ENCODE peak calls at places on chromosomes 11 and 22, in six cellular contexts. L is right lobe of liver, S is GM23338, H is MM.1S, J is NT2/D1, F is colonic mucosa. Z is an unnamed sample. For H3K4me1, the result is how much of the 10 kb centered on the place peaks cover.

GRCh38 chr11:94757037-94757681 is 11.0 kb upstream of the AMOTL1 start:
- DNase-seq in L (no peak), F (no peak), S (no peak), J (no peak), H (no peak), Z (no peak)

GRCh38 chr11:94379619-94380018 is 21.6 kb downstream of the GPR83 start:
- DNase-seq in J (no peak), H (no peak), L (no peak), S (no peak), F (no peak), Z (no peak)

GRCh38 chr11:1373536-1374214 is 16.1 kb upstream of the BRSK2 start:
- DNase-seq in L (no peak), H (no peak), F (no peak), S (no peak), J (no peak), Z (no peak)

GRCh38 chr11:2555376-2555775 is 110.6 kb downstream of the KCNQ1 start:
- DNase-seq in J (no peak), S (no peak), H (no peak), F (no peak), L (peak), Z (no peak)

GRCh38 chr11:131885371-131885770 is 515.0 kb downstream of the NTM start:
- DNase-seq in L (no peak), J (no peak), S (no peak), H (no peak), F (no peak), Z (no peak)

GRCh38 chr11:67401495-67402191 is at the start of gene PPP1CA:
- DNase-seq in H (peak), F (peak), J (peak), L (peak), S (peak), Z (peak)

GRCh38 chr11:30150425-30150824 is 80.4 kb upstream of the FSHB start:
- DNase-seq in H (no peak), J (no peak), L (no peak), S (no peak), F (no peak), Z (no peak)

GRCh38 chr11:132114185-132114584 is 743.8 kb downstream of the NTM start:
- DNase-seq in F (no peak), H (peak), S (peak), J (no peak), L (no peak), Z (no peak)

GRCh38 chr11:46674463-46675287 is 25.7 kb downstream of the ARHGAP1 start:
- DNase-seq in L (peak), S (peak), H (no peak), J (peak), F (peak), Z (no peak)

GRCh38 chr22:27804683-27805297 is 3.2 kb upstream of the MN1 start:
- DNase-seq in J (no peak), H (peak), L (peak), S (peak), F (peak), Z (no peak)

GRCh38 chr11:93287434-93287833 is 43.1 kb upstream of the DEUP1 start:
- DNase-seq in H (no peak), F (no peak), S (no peak), J (no peak), L (no peak), Z (no peak)

GRCh38 chr11:24513837-24514594 is 17.2 kb downstream of the LUZP2 start:
- DNase-seq in S (no peak), H (no peak), J (no peak), F (no peak), L (no peak), Z (no peak)

GRCh38 chr11:86459682-86460460 is 85.2 kb downstream of the CCDC81 start:
- DNase-seq in S (peak), F (no peak), H (no peak), J (peak), L (no peak), Z (no peak)

GRCh38 chr11:106208795-106209194 is 131.3 kb downstream of the AASDHPPT start:
- DNase-seq in J (no peak), L (no peak), H (no peak), S (no peak), F (no peak), Z (no peak)

GRCh38 chr11:65891180-65892136 is 985 bp downstream of the CCDC85B start:
- DNase-seq in H (no peak), S (peak), J (peak), F (no peak), L (no peak), Z (no peak)

GRCh38 chr11:65743928-65744698 is 23.5 kb upstream of the RNASEH2C start:
- DNase-seq in J (peak), L (no peak), S (peak), H (peak), F (peak), Z (peak)

GRCh38 chr22:50696799-50697561 is 24.4 kb downstream of the SHANK3 start:
- DNase-seq in L (peak), H (no peak), F (no peak), S (peak), J (no peak), Z (no peak)

GRCh38 chr11:125933030-125933813 is 12.6 kb upstream of the VSIG10L2 start:
- DNase-seq in H (no peak), S (peak), L (no peak), F (no peak), J (peak), Z (no peak)

GRCh38 chr11:130369141-130369691 is 54.5 kb upstream of the ZBTB44 start:
- DNase-seq in F (no peak), J (no peak), S (peak), H (no peak), L (no peak), Z (no peak)

GRCh38 chr22:22955866-22956535 is 68.4 kb downstream of the IGLL5 start:
- DNase-seq in S (peak), L (no peak), F (peak), H (peak), J (peak), Z (peak)

GRCh38 chr11:78476066-78476465 is 58.4 kb upstream of the GAB2 start:
- DNase-seq in J (no peak), L (no peak), S (no peak), H (no peak), F (no peak), Z (no peak)

GRCh38 chr22:41380993-41381328 is 781 bp upstream of the TEF start:
- DNase-seq in S (no peak), H (no peak), J (no peak), L (no peak), F (peak), Z (no peak)

GRCh38 chr22:47463220-47463619 is 700.8 kb downstream of the TBC1D22A start:
- DNase-seq in L (no peak), F (no peak), S (no peak), J (no peak), H (no peak), Z (no peak)

GRCh38 chr11:77039491-77040400 is 5.5 kb downstream of the B3GNT6 start:
- DNase-seq in F (peak), H (no peak), L (no peak), S (peak), J (peak), Z (peak)

GRCh38 chr22:49703391-49703926 is 124.2 kb downstream of the BRD1 start:
- DNase-seq in F (no peak), S (no peak), L (no peak), H (no peak), J (no peak), Z (no peak)

GRCh38 chr22:43826142-43827093 is 14.3 kb upstream of the EFCAB6 start:
- DNase-seq in F (no peak), L (peak), J (no peak), S (no peak), H (peak), Z (no peak)

GRCh38 chr22:32793604-32794003 is 7.9 kb upstream of the TIMP3 start:
- DNase-seq in S (no peak), J (no peak), L (no peak), F (no peak), H (no peak), Z (no peak)

GRCh38 chr11:36222755-36223635 is 66.2 kb downstream of the COMMD9 start:
- DNase-seq in F (peak), S (no peak), H (no peak), J (no peak), L (no peak), Z (no peak)

GRCh38 chr11:102469196-102469821 is 16.7 kb upstream of the TMEM123 start:
- DNase-seq in H (peak), S (no peak), F (no peak), J (no peak), L (no peak), Z (no peak)

GRCh38 chr11:1131033-1131911 is 26.5 kb upstream of the MUC5AC start:
- DNase-seq in F (no peak), H (no peak), S (peak), J (no peak), L (peak), Z (no peak)

GRCh38 chr22:41369837-41370236 is 11.9 kb upstream of the TEF start:
- DNase-seq in L (no peak), J (no peak), H (no peak), S (no peak), F (no peak), Z (no peak)

GRCh38 chr22:49726701-49727101 is 101.0 kb downstream of the BRD1 start:
- DNase-seq in H (no peak), L (no peak), F (no peak), S (no peak), J (no peak), Z (no peak)

GRCh38 chr11:58829736-58830135 is 14.8 kb downstream of the GLYATL2 start:
- DNase-seq in S (no peak), H (no peak), L (no peak), F (no peak), J (no peak), Z (no peak)

GRCh38 chr22:30270841-30271240 is 4.2 kb upstream of the OSM start:
- DNase-seq in L (peak), H (no peak), S (no peak), F (peak), J (no peak), Z (no peak)

GRCh38 chr11:118530683-118531596 is at the start of gene TMEM25:
- DNase-seq in J (peak), L (peak), F (peak), S (peak), H (peak), Z (peak)
- H3K4me3 ChIP-seq in J (peak), L (peak), F (peak), S (peak), H (peak), Z (peak)

DNA sequence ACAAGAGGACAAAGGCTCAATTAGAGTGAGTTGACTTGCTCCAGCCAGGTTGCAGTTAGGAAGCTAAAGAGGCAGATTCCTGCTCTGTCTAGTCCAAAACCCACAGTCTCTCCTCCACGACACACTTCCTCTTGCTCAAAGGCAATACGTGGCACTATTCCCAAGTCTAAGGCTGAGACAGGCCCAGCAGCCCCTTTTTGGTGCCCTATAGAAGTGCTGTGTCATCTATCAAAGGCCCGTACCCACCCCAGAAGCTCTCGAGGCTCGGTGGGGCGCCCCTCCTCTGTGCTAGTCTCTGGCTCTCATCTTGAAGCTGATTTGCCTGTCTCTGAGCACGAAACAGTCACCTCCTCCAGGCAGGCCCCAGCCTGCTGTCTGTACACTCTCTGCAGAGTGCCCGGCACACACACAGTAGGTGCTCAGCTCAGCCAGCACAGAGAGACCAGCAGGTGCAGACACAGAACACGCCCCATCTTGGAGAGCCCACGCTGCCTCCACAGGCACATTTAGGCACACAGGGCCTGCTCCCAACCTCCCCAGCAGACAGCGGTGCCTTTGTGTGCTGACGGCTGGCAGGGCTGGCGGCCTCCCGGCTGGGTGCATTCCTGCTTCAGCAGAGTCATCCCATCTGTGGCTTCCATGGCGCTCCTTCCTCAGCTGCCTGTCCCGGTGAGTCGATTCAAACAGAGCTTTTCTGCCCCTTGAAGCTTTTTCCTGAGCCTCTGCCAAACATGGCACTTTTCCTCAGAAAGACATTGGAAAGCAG is 52.7 kb downstream of the MYH9 start:
- DNase-seq in F (no peak), L (no peak), J (no peak), S (no peak), H (no peak), Z (peak)
- H3K4me1 ChIP-seq in F (half or more), L (under half), J (under half), S (under half), H (half or more), Z (half or more)

DNA sequence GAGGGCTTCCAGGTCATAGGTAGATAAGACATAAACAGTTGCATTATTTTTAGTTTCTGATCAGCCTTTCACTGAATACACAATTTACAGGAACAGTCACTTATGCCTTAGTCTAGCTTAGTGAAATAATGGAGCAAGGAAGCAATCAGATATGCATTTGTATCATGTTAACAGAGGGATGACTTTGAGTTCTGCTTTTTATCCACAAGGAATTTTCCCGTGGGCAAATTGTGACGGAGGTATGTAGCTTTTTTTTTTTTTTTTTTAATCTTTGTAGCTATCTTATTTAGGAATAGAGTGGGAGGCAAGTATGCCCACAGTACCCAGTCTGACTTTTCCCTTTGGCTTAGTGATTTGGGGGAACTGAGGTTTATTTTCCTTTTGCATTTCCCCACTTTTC is 3.4 kb upstream of the NLRP10 start:
- DNase-seq in L (no peak), F (no peak), H (no peak), S (no peak), J (no peak), Z (no peak)
- H3K4me3 ChIP-seq in L (no peak), F (no peak), H (no peak), S (peak), J (no peak), Z (no peak)

GRCh38 chr22:46378499-46379300 is 43.2 kb downstream of the TRMU start:
- DNase-seq in H (no peak), F (peak), S (no peak), J (no peak), L (peak), Z (no peak)

GRCh38 chr22:46376096-46376495 is 40.6 kb downstream of the TRMU start:
- DNase-seq in J (no peak), S (no peak), F (no peak), H (no peak), L (no peak), Z (no peak)

GRCh38 chr22:46374663-46375474 is 39.4 kb downstream of the TRMU start:
- DNase-seq in H (no peak), J (no peak), L (no peak), S (no peak), F (peak), Z (no peak)

GRCh38 chr22:46377566-46378498 is 42.3 kb downstream of the TRMU start:
- DNase-seq in S (peak), J (peak), L (peak), H (no peak), F (peak), Z (no peak)

GRCh38 chr22:46376908-46377565 is 41.5 kb downstream of the TRMU start:
- DNase-seq in S (no peak), L (no peak), H (no peak), F (no peak), J (no peak), Z (no peak)
- H3K4me1 ChIP-seq in S (under half), L (under half), H (under half), F (under half), J (under half), Z (under half)